ENCODE peak calls at places on chromosomes 1 and 21, in four cellular contexts. U is RWPE1, P is tibial nerve, N is GM10248. J is an unnamed sample.

GRCh38 chr1:210233216-210233494 is 559 bp downstream of the SERTAD4 start:
- DNase-seq in N (peak), P (no peak), U (no peak), J (no peak)

GRCh38 chr21:23809573-23809972 is 1797.7 kb downstream of the MRPL39 start:
- DNase-seq in P (no peak), N (no peak), U (no peak), J (no peak)

GRCh38 chr1:9901148-9902059 is 8.7 kb downstream of the CTNNBIP1 start:
- DNase-seq in P (no peak), N (no peak), U (no peak), J (no peak)

GRCh38 chr1:19046972-19047371 is 90.5 kb upstream of the IFFO2 start:
- DNase-seq in N (no peak), U (no peak), P (no peak), J (no peak)

GRCh38 chr1:112637257-112638108 is 17.9 kb downstream of the CAPZA1 start:
- DNase-seq in P (no peak), U (no peak), N (no peak), J (no peak)

GRCh38 chr1:3281735-3282134 is 172.7 kb upstream of the ARHGEF16 start:
- DNase-seq in U (no peak), N (no peak), P (no peak), J (no peak)

GRCh38 chr1:106620521-106620954 is 435.9 kb upstream of the PRMT6 start:
- DNase-seq in P (no peak), N (no peak), U (peak), J (no peak)

GRCh38 chr1:34929853-34930701 is 627 bp upstream of the DLGAP3 start:
- DNase-seq in P (no peak), N (no peak), U (no peak), J (no peak)

GRCh38 chr1:12450090-12450764 is 167.8 kb downstream of the DHRS3 start:
- DNase-seq in N (no peak), U (no peak), P (no peak), J (no peak)

GRCh38 chr1:155093938-155094621 is 15.4 kb downstream of the EFNA3 start:
- DNase-seq in N (no peak), P (no peak), U (no peak), J (peak)

GRCh38 chr1:150363426-150364230 is at the start of gene RPRD2:
- DNase-seq in U (peak), N (peak), P (peak), J (peak)

GRCh38 chr1:62294211-62294610 is 25.0 kb downstream of the KANK4 start:
- DNase-seq in U (peak), N (no peak), P (no peak), J (no peak)

GRCh38 chr1:53519412-53519811 is 60.2 kb downstream of the DMRTB1 start:
- DNase-seq in P (no peak), N (no peak), U (no peak), J (no peak)

GRCh38 chr1:203069028-203069804 is 16.6 kb downstream of the MYOG start:
- DNase-seq in U (no peak), N (no peak), P (no peak), J (no peak)

GRCh38 chr1:194709439-194709838 is 1523.0 kb upstream of the B3GALT2 start:
- DNase-seq in N (no peak), U (no peak), P (no peak), J (no peak)

GRCh38 chr1:160997323-160998038 is 23.5 kb downstream of the F11R start:
- DNase-seq in U (peak), P (no peak), N (peak), J (peak)

GRCh38 chr1:184060316-184060715 is 8.8 kb downstream of the TSEN15 start:
- DNase-seq in P (no peak), U (no peak), N (no peak), J (no peak)

GRCh38 chr21:31781737-31782136 is 49.8 kb upstream of the SCAF4 start:
- DNase-seq in N (no peak), U (no peak), P (no peak), J (no peak)

GRCh38 chr1:192489046-192489445 is 86.5 kb upstream of the RGS1 start:
- DNase-seq in U (no peak), N (no peak), P (no peak), J (no peak)

GRCh38 chr1:114756949-114757454 is 782 bp downstream of the CSDE1 start:
- DNase-seq in N (no peak), U (peak), P (peak), J (peak)

GRCh38 chr1:155128755-155129473 is 1.2 kb downstream of the EFNA1 start:
- DNase-seq in N (no peak), P (no peak), U (no peak), J (no peak)

GRCh38 chr1:21174638-21175323 is 1.9 kb downstream of the EIF4G3 start:
- DNase-seq in P (no peak), N (no peak), U (peak), J (no peak)

GRCh38 chr1:199669916-199670315 is 357.6 kb upstream of the NR5A2 start:
- DNase-seq in U (no peak), N (no peak), P (no peak), J (no peak)

GRCh38 chr1:235203428-235203827 is 42.4 kb upstream of the RBM34 start:
- DNase-seq in U (no peak), P (no peak), N (no peak), J (no peak)

GRCh38 chr1:2119886-2120285 is 69.7 kb downstream of the PRKCZ start:
- DNase-seq in P (no peak), U (no peak), N (no peak), J (no peak)

GRCh38 chr1:24318238-24318987 is 744 bp upstream of the GRHL3 start:
- DNase-seq in U (no peak), N (no peak), P (no peak), J (no peak)

GRCh38 chr1:30538906-30539855 is 184.2 kb downstream of the MATN1 start:
- DNase-seq in P (no peak), N (no peak), U (no peak), J (no peak)

GRCh38 chr21:42754270-42754933 is 101.0 kb downstream of the PDE9A start:
- DNase-seq in U (no peak), P (no peak), N (no peak), J (no peak)

GRCh38 chr1:62241357-62242131 is 46.9 kb downstream of the L1TD1 start:
- DNase-seq in U (no peak), N (no peak), P (no peak), J (no peak)

GRCh38 chr21:46092026-46092764 is 5.7 kb upstream of the COL6A2 start:
- DNase-seq in U (no peak), P (peak), N (peak), J (peak)

GRCh38 chr21:15293251-15293650 is 228.5 kb upstream of the NRIP1 start:
- DNase-seq in P (no peak), N (no peak), U (peak), J (no peak)

GRCh38 chr1:48003741-48004503 is 6.7 kb upstream of the TRABD2B start:
- DNase-seq in U (no peak), N (no peak), P (no peak), J (no peak)

GRCh38 chr1:24149854-24150227 is 6.9 kb upstream of the IL22RA1 start:
- DNase-seq in N (no peak), P (no peak), U (peak), J (no peak)

GRCh38 chr1:48019714-48020315 is 22.6 kb upstream of the TRABD2B start:
- DNase-seq in P (no peak), N (no peak), U (no peak), J (peak)

GRCh38 chr1:150560011-150560438 is 10.8 kb downstream of the ADAMTSL4 start:
- DNase-seq in U (peak), N (peak), P (peak), J (peak)

GRCh38 chr1:110235839-110236682 is 25.9 kb downstream of the KCNC4 start:
- DNase-seq in U (peak), P (no peak), N (no peak), J (no peak)

GRCh38 chr1:204461331-204462228 is 33.0 kb downstream of the PIK3C2B start:
- DNase-seq in U (no peak), N (peak), P (no peak), J (no peak)